ENCODE peak calls at places on chromosomes 11 and 22, in six cellular contexts. Q, N, U, R, T and M are unnamed samples.

GRCh38 chr11:61577383-61578118 is 3.3 kb downstream of the SYT7 start:
- DNase-seq in Q (no peak), N (no peak), U (no peak), R (peak; percentile 50), T (no peak), M (no peak)

GRCh38 chr11:12088047-12088481 is 22.3 kb upstream of the MICAL2 start:
- DNase-seq in Q (peak; percentile 61), N (peak; percentile 71), U (no peak), R (peak; percentile 65), T (peak; percentile 84), M (no peak)

GRCh38 chr22:19174106-19175025 is 4.2 kb downstream of the SLC25A1 start:
- DNase-seq in Q (no peak), N (peak; percentile 58), U (no peak), R (no peak), T (peak; percentile 50), M (no peak)

GRCh38 chr11:85844439-85845051 is 10.6 kb upstream of the CCDC83 start:
- DNase-seq in Q (no peak), N (no peak), U (no peak), R (no peak), T (peak; percentile 15), M (no peak)

GRCh38 chr22:20946080-20946986 is 20.7 kb upstream of the AIFM3 start:
- DNase-seq in Q (no peak), N (no peak), U (no peak), R (no peak), T (peak; percentile 49), M (no peak)

GRCh38 chr11:129894281-129895125 is 875 bp downstream of the NFRKB start:
- DNase-seq in Q (no peak), N (peak; percentile 4), U (no peak), R (no peak), T (no peak), M (no peak)

GRCh38 chr11:45453721-45454120 is 167.6 kb upstream of the SYT13 start:
- DNase-seq in Q (no peak), N (no peak), U (no peak), R (no peak), T (no peak), M (no peak)

GRCh38 chr11:77126861-77127673 is 979 bp upstream of the MYO7A start:
- DNase-seq in Q (peak; percentile 68), N (peak; percentile 47), U (no peak), R (peak; percentile 67), T (no peak), M (peak; percentile 57)

GRCh38 chr11:69003866-69004311 is 9.2 kb downstream of the MRGPRF start:
- DNase-seq in Q (no peak), N (no peak), U (peak; percentile 49), R (no peak), T (no peak), M (no peak)

GRCh38 chr22:39808087-39808486 is 85.5 kb downstream of the ENTHD1 start:
- DNase-seq in Q (peak; percentile 53), N (peak; percentile 11), U (no peak), R (no peak), T (no peak), M (no peak)

GRCh38 chr11:130781906-130782305 is 134.4 kb downstream of the SNX19 start:
- DNase-seq in Q (no peak), N (peak; percentile 35), U (no peak), R (no peak), T (peak; percentile 77), M (no peak)

GRCh38 chr22:27133951-27134664 is 476.7 kb downstream of the MIAT start:
- DNase-seq in Q (peak; percentile 21), N (peak; percentile 81), U (no peak), R (no peak), T (peak; percentile 93), M (no peak)

GRCh38 chr11:64918056-64918455 is 1.0 kb upstream of the ATG2A start:
- DNase-seq in Q (no peak), N (peak; percentile 65), U (no peak), R (no peak), T (peak; percentile 43), M (no peak)

GRCh38 chr22:37212174-37212906 is at the start of gene SSTR3:
- DNase-seq in Q (no peak), N (no peak), U (no peak), R (no peak), T (no peak), M (no peak)

GRCh38 chr22:36964110-36964509 is 50.7 kb downstream of the CSF2RB start:
- DNase-seq in Q (no peak), N (no peak), U (no peak), R (no peak), T (no peak), M (no peak)

GRCh38 chr22:39176673-39177455 is 24.4 kb upstream of the CBX7 start:
- DNase-seq in Q (no peak), N (no peak), U (no peak), R (no peak), T (no peak), M (no peak)

GRCh38 chr11:2351701-2352100 is 25.4 kb upstream of the CD81 start:
- DNase-seq in Q (no peak), N (no peak), U (peak; percentile 15), R (no peak), T (no peak), M (no peak)

GRCh38 chr22:43144949-43145348 is 1.8 kb upstream of the MCAT start:
- DNase-seq in Q (no peak), N (no peak), U (peak; percentile 70), R (no peak), T (no peak), M (no peak)

GRCh38 chr11:111531687-111532364 is 8.7 kb upstream of the LAYN start:
- DNase-seq in Q (no peak), N (peak; percentile 83), U (no peak), R (no peak), T (peak; percentile 92), M (peak; percentile 28)

GRCh38 chr11:101091781-101092180 is 37.8 kb downstream of the PGR start:
- DNase-seq in Q (no peak), N (no peak), U (no peak), R (no peak), T (no peak), M (no peak)

GRCh38 chr11:105986554-105986953 is 35.5 kb downstream of the MSANTD4 start:
- DNase-seq in Q (no peak), N (no peak), U (no peak), R (no peak), T (no peak), M (no peak)

GRCh38 chr22:37806409-37807338 is 1.1 kb upstream of the GCAT start:
- DNase-seq in Q (no peak), N (peak; percentile 51), U (no peak), R (no peak), T (no peak), M (no peak)

GRCh38 chr11:68904458-68904847 is 762 bp downstream of the IGHMBP2 start:
- DNase-seq in Q (peak; percentile 47), N (no peak), U (no peak), R (peak; percentile 44), T (peak; percentile 2), M (no peak)

GRCh38 chr22:46010177-46010867 is 33.4 kb upstream of the WNT7B start:
- DNase-seq in Q (no peak), N (no peak), U (no peak), R (no peak), T (no peak), M (no peak)

GRCh38 chr11:92253945-92254344 is 29.3 kb downstream of the FAT3 start:
- DNase-seq in Q (no peak), N (peak; percentile 64), U (no peak), R (no peak), T (no peak), M (no peak)
- TF ChIP-seq CTCF in Q (no peak), N (no peak), U (no peak), R (no peak), T (no peak), M (no peak)

DNA sequence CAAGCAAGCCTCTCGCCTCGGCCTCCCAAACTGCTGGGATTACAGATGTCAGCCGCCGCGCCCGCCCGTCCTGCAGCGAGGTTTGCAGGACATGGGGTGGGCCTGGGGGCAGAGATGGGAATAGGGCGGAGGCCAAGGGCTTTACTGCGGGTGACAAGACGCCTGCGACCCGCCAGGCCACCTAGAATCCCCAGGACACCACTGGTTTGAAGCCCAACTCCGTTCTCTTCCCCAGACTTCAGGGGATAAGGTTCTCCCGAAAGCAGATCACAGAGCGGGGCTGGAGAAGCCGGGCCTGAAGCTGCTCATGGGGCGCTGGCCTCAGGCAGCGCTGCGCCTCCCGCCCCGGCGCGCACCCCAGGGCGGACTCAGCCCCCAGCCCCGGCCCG is 354 bp downstream of the POLR2L start:
- DNase-seq in Q (no peak), N (no peak), U (no peak), R (no peak), T (no peak), M (no peak)
- H3K27ac ChIP-seq in Q (peak overlapping the region; percentile 88), N (peak overlapping the region; percentile 87), U (peak overlapping the region; percentile 98), R (peak overlapping the region; percentile 96), T (peak overlapping the region; percentile 97), M (peak overlapping the region; percentile 50)

DNA sequence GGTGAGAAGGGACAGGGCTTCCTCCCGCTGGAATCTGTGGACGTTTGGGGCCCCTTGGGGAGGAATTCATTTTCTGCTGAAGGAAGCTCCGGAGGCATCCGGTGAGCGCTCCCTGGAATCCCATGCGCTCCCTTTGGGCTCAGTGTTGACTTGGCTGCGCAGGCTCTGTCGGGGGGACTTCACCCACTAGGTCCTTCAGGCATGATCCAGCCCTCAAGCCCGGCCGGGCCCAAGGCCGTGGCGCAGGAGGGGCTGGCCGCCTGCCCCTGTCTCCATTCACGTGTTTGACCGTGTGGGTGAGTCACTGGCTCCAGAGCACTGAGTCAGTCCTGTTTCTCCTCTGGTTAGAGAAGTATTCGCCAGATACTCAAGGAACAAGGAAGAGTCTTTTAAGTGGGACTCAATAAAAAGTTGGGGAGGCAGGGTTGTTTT is 1.4 kb downstream of the CTTN start:
- DNase-seq in Q (peak; percentile 74), N (peak; percentile 94), U (peak; percentile 70), R (peak; percentile 80), T (peak; percentile 96), M (no peak)
- H3K27me3 ChIP-seq in Q (peaks cover 3% of the 10 kb centered on the region), N (no peaks in the 10 kb centered on the region), U (no peaks in the 10 kb centered on the region), R (peaks cover 81% of the 10 kb centered on the region), T (no peaks in the 10 kb centered on the region), M (peaks cover 17% of the 10 kb centered on the region)

GRCh38 chr11:73931039-73931645 is 19.7 kb upstream of the DNAJB13 start:
- DNase-seq in Q (no peak), N (peak; percentile 82), U (no peak), R (no peak), T (peak; percentile 80), M (no peak)
- TF ChIP-seq CTCF in Q (peak; percentile 20), N (peak; percentile 39), U (peak; percentile 23), R (peak; percentile 27), T (peak; percentile 67), M (no peak)